ENCODE peak calls at places on chromosome 22, in seven cellular contexts. H is cardiac muscle cell; G is CD8-positive, alpha-beta T cell; W is suprapubic skin; R is upper lobe of right lung; Q is GM12878; O is colonic mucosa. Z is an unnamed sample. For H3K27me3, the result is how much of the 10 kb centered on the place peaks cover.

GRCh38 chr22:36377022-36377631 is 10.6 kb downstream of the MYH9 start:
- DNase-seq in H (no peak), G (peak), W (no peak), R (no peak), Q (no peak), O (no peak), Z (no peak)

GRCh38 chr22:45834241-45834640 is 142.7 kb downstream of the WNT7B start:
- DNase-seq in H (no peak), G (no peak), W (no peak), R (no peak), Q (no peak), O (no peak), Z (no peak)

GRCh38 chr22:23565942-23566715 is 14.0 kb downstream of the IGLL1 start:
- DNase-seq in H (peak), G (no peak), W (peak), R (no peak), Q (no peak), O (no peak), Z (no peak)

GRCh38 chr22:47163481-47163875 is 401.0 kb downstream of the TBC1D22A start:
- DNase-seq in H (no peak), G (no peak), W (peak), R (peak), Q (no peak), O (no peak), Z (no peak)

GRCh38 chr22:30858976-30859713 is 109.4 kb downstream of the MORC2 start:
- DNase-seq in H (no peak), G (no peak), W (peak), R (peak), Q (no peak), O (no peak), Z (no peak)

GRCh38 chr22:22523494-22523893 is 3.4 kb upstream of the ZNF280A start:
- DNase-seq in H (no peak), G (no peak), W (no peak), R (no peak), Q (no peak), O (no peak), Z (no peak)

GRCh38 chr22:23796461-23796860 is 9.7 kb downstream of the SMARCB1 start:
- DNase-seq in H (peak), G (no peak), W (no peak), R (no peak), Q (no peak), O (no peak), Z (no peak)

GRCh38 chr22:48267681-48268080 is 1505.2 kb downstream of the TBC1D22A start:
- DNase-seq in H (no peak), G (no peak), W (peak), R (no peak), Q (no peak), O (no peak), Z (no peak)

GRCh38 chr22:47166446-47167016 is 404.1 kb downstream of the TBC1D22A start:
- DNase-seq in H (no peak), G (no peak), W (peak), R (peak), Q (no peak), O (no peak), Z (no peak)

GRCh38 chr22:37148031-37148651 is 1.6 kb downstream of the IL2RB start:
- DNase-seq in H (no peak), G (peak), W (no peak), R (no peak), Q (no peak), O (no peak), Z (no peak)

GRCh38 chr22:21624120-21624879 is 5.5 kb downstream of the YDJC start:
- DNase-seq in H (peak), G (peak), W (no peak), R (no peak), Q (no peak), O (peak), Z (no peak)

GRCh38 chr22:38554281-38554680 is 15.7 kb downstream of the DMC1 start:
- DNase-seq in H (no peak), G (no peak), W (no peak), R (no peak), Q (no peak), O (no peak), Z (no peak)

GRCh38 chr22:36846949-36847348 is 13.9 kb upstream of the NCF4 start:
- DNase-seq in H (no peak), G (no peak), W (no peak), R (peak), Q (no peak), O (no peak), Z (no peak)

GRCh38 chr22:38442967-38443674 is 11.9 kb downstream of the KCNJ4 start:
- DNase-seq in H (no peak), G (no peak), W (no peak), R (no peak), Q (no peak), O (no peak), Z (no peak)

GRCh38 chr22:27537481-27537891 is 264.1 kb downstream of the MN1 start:
- DNase-seq in H (peak), G (no peak), W (peak), R (no peak), Q (no peak), O (no peak), Z (no peak)

GRCh38 chr22:29244785-29245625 is 22.8 kb downstream of the RHBDD3 start:
- DNase-seq in H (no peak), G (no peak), W (peak), R (no peak), Q (no peak), O (no peak), Z (no peak)

GRCh38 chr22:23269441-23270211 is 89.3 kb downstream of the BCR start:
- DNase-seq in H (no peak), G (no peak), W (no peak), R (no peak), Q (no peak), O (no peak), Z (no peak)

GRCh38 chr22:33329398-33329797 is 271.2 kb upstream of the SYN3 start:
- DNase-seq in H (no peak), G (no peak), W (no peak), R (no peak), Q (no peak), O (peak), Z (no peak)

GRCh38 chr22:28989035-28989464 is 72.6 kb downstream of the C22orf31 start:
- DNase-seq in H (no peak), G (no peak), W (no peak), R (no peak), Q (no peak), O (no peak), Z (no peak)

GRCh38 chr22:47196881-47197701 is 434.6 kb downstream of the TBC1D22A start:
- DNase-seq in H (no peak), G (no peak), W (peak), R (peak), Q (no peak), O (peak), Z (no peak)

GRCh38 chr22:19724927-19725661 is 1.8 kb downstream of the GP1BB start:
- DNase-seq in H (no peak), G (no peak), W (no peak), R (no peak), Q (no peak), O (no peak), Z (no peak)
- H3K27me3 ChIP-seq in H (half or more), G (under half), W (under half), R (under half), Q (under half), O (under half), Z (under half)

DNA sequence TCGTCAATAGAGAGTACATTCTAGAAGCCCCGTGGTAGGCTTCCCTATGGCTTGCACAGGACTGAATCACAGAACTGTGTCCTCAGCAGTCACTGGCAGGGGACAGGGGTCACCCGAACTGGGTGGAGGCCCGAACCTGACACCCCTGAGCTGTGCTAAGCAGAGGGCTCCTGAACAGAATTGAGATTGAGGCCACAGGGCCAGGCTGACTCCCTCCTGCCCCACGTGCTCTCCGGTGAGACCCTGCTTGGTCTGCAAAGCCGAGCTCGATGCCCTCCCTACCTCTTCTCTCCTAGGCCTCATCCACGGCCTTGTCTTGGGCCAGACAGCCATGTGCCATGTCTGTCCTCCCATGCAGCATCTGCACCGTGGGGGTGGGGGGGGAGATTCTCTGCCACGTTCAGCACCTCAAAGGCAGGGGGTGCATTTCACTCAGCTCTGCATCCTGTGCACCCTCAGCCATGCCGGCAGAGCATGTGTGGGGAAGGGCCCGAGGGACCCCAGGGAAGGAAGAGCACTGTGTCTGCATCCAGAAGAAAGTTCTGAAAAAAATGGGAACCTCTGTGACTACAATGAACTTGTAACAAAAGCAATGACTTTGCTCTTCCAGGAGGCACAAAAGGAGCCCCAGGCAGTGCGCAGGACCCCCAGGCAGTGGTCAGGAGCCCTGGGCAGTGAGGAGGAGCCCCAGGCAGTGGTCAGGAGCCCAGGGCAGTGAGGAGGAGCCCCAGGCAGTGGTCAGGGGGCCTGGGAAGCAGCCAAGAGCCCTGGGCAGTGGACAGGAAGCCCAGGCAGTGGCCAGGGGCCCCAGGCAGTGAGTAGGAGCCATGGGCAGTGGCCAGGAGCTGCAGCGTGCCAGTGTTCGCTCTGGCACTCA is 76.7 kb upstream of the SEPTIN5 start:
- DNase-seq in H (no peak), G (no peak), W (no peak), R (no peak), Q (no peak), O (no peak), Z (no peak)
- TF ChIP-seq CTCF in H (no peak), G (no peak), W (no peak), R (no peak), Q (no peak), O (no peak), Z (no peak)

GRCh38 chr22:43891360-43892182 is at the start of gene PNPLA5:
- DNase-seq in H (no peak), G (no peak), W (no peak), R (peak), Q (no peak), O (no peak), Z (no peak)
- H3K27me3 ChIP-seq in H (under half), G (under half), W (half or more), R (half or more), Q (under half), O (under half), Z (under half)

DNA sequence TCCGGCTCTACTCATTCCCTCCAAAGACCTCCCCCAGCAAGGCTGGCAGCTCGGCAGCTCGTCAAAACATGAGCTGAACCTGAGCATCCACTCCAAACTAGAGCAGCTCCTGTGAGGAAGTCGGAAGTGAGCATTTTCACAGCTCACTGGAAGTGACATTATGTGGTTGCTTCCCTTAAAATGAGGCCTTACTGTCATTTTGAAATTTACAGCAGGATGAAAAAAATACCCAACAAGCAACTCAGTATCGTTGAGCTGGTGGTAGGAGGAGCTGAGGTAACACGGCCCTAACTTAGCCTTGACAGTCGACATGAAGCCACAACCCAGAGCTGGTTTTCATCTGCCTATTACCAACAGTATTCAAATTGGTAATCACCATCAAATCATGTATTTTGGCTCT is 38.0 kb upstream of the ARFGAP3 start:
- DNase-seq in H (no peak), G (peak), W (no peak), R (no peak), Q (peak), O (no peak), Z (no peak)
- TF ChIP-seq CTCF in H (no peak), G (no peak), W (no peak), R (no peak), Q (no peak), O (no peak), Z (no peak)

DNA sequence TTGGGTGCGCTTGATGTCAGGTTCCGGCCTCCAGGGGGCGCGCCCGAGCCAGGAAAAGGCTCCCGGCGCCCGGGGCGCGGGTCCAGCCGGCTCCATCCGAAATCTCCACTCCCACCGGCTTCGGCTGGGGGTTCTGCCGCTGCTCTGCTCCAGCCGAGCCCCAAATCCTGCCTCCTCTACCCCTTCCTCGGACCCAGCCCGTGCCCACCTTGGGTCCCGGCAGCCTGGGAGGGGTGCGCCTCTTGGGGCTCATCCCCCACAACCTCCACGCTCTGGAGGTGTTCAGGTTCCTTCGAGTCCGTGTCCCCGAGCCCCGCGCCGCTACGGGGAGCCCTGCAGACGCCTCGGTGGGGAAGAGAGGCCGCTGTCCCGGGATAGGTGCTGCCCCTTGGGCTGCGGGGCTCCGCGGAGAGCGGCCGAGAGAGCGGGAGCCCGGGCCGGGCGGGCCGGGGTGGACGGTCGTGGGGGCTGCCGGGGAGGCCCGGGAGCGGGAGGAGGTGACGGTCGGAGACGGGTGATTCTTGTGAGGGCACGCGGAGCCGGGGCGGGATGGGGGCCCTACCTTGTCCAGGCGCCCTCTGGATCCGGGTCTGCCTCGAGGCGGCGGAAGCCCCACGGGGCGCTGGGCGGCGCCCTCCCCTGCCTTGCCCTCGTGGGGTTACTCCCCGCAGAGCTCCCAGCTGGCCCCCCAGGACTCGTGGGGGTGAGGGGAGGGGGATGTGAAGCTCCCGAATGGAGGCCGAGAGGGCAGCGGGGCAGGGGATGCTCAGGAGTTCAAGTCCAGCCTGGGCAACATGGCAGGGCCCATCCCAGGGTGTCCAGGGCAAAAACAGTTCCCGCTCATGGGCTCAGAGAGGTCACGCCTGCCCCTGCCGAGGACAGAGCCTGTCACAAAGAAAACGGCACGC is 13.2 kb upstream of the CYB5R3 start:
- DNase-seq in H (peak), G (peak), W (peak), R (peak), Q (no peak), O (peak), Z (no peak)
- H3K27me3 ChIP-seq in H (under half), G (under half), W (under half), R (under half), Q (under half), O (under half), Z (under half)

GRCh38 chr22:50400931-50401330 is 57.8 kb downstream of the PPP6R2 start:
- DNase-seq in H (no peak), G (no peak), W (no peak), R (no peak), Q (no peak), O (no peak), Z (no peak)

GRCh38 chr22:50401907-50402306 is 58.8 kb downstream of the PPP6R2 start:
- DNase-seq in H (no peak), G (no peak), W (no peak), R (no peak), Q (no peak), O (no peak), Z (no peak)

GRCh38 chr22:50400406-50400805 is 57.3 kb downstream of the PPP6R2 start:
- DNase-seq in H (no peak), G (no peak), W (no peak), R (no peak), Q (no peak), O (no peak), Z (no peak)

GRCh38 chr22:50398698-50399648 is 55.8 kb downstream of the PPP6R2 start:
- DNase-seq in H (no peak), G (no peak), W (no peak), R (no peak), Q (no peak), O (no peak), Z (no peak)

DNA sequence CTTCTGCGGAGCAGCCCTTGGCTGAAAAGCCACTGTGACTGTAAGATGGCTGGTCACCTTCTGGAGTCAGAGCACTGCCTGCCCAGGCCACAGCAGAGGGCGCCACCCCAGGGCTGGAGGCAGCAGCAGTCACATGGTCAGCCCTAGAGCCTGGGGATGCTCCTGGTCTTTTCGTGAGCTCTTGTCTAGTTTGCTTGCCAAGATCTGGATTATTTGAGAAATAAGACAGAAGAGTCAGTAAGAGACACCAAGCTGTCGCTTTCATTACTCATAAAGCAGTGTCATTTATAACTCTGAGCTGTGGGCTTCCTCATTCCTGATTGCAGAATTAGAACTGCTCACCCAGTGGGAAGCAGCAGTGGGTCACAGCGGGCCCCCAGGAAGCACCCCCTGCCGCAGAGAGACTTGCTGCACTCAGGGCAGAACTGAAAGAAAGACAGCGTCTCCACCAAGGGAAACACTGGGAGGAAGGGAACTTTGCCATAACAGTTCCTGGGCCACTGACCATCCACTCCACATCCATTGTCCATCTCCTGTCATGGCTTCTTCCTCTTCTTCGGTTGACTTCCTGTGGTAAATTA is 56.7 kb downstream of the PPP6R2 start:
- DNase-seq in H (peak), G (no peak), W (no peak), R (no peak), Q (no peak), O (peak), Z (no peak)
- TF ChIP-seq CTCF in H (peak), G (no peak), W (peak), R (peak), Q (peak), O (peak), Z (peak)

Z was measured in esophagus squamous epithelium.